ENCODE peak calls at places on chromosomes 12 and 14, in four cellular contexts. D is choroid plexus epithelial cell, W is pancreas, P is WTC11. X is an unnamed sample.
A peak's percentile ranks its signal among the peaks of the same experiment; 100 is the strongest.

GRCh38 chr14:56874375-56874774 is 64.1 kb upstream of the OTX2 start:
- DNase-seq in P (peak; percentile 68), W (peak; percentile 25), D (no peak), X (peak; percentile 39)

GRCh38 chr12:76486011-76486410 is 73.6 kb downstream of the OSBPL8 start:
- DNase-seq in P (no peak), D (no peak), W (no peak), X (no peak)

GRCh38 chr14:91303091-91303923 is 58.8 kb upstream of the GPR68 start:
- DNase-seq in D (peak; percentile 10), W (no peak), P (peak; percentile 100), X (peak; percentile 59)

GRCh38 chr12:58877243-58877743 is 43.0 kb downstream of the LRIG3 start:
- DNase-seq in W (peak; percentile 70), D (peak; percentile 97), P (no peak), X (no peak)

GRCh38 chr12:3454780-3455179 is 36.2 kb upstream of the PRMT8 start:
- DNase-seq in W (no peak), D (no peak), P (no peak), X (no peak)

GRCh38 chr12:117836999-117837736 is 131.6 kb downstream of the KSR2 start:
- DNase-seq in D (peak; percentile 74), W (peak; percentile 77), P (peak; percentile 92), X (peak; percentile 92)

GRCh38 chr12:132496710-132497109 is 6.8 kb downstream of the FBRSL1 start:
- DNase-seq in P (no peak), W (no peak), D (no peak), X (no peak)

GRCh38 chr14:55418411-55418810 is 6.8 kb upstream of the ATG14 start:
- DNase-seq in D (peak; percentile 13), P (no peak), W (no peak), X (no peak)

GRCh38 chr12:74552201-74552600 is 14.6 kb downstream of the ATXN7L3B start:
- DNase-seq in P (no peak), W (no peak), D (peak; percentile 5), X (no peak)
- TF ChIP-seq CTCF in P (no peak), W (no peak), D (peak; percentile 24), X (no peak)

GRCh38 chr12:96399919-96400630 is at the start of gene CDK17:
- DNase-seq in P (peak; percentile 69), W (peak; percentile 85), D (peak; percentile 92), X (peak; percentile 88)
- TF ChIP-seq CTCF in P (no peak), W (peak; percentile 19), D (peak; percentile 41), X (no peak)

DNA sequence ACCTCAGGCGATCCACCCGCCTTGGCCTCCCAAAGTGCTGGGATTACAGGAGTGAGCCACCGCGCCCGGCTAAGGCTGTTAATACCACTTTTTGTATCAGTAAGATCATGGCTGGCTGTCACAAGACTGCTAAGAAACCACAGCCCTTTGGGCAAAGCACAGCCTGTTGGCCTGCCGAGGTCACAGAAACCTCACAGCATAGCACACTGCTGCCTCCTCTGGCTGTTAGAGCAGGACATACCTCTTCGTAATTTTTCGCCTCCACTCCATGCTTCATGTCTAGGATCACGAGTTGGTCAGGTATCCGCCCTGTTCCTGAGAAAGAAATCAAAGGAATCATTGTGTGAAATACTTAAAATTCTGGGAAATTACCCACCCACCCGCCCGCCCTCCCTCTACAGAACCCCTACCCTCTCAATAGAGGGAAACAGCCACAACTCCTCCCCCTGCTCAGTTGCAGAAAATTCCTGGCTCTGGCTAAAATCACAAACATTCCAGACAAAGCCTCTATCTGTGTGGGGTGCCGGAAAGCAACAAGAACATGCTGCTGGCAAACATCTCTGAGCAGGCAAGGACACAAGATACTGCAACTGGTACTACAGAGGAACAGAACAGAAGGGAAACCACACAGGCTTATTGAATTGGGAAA is 20.7 kb upstream of the NEK9 start:
- DNase-seq in W (peak; percentile 63), P (peak; percentile 55), D (peak; percentile 99), X (peak; percentile 29)
- TF ChIP-seq CTCF in W (peak; percentile 13), P (no peak), D (peak; percentile 81), X (no peak)

DNA sequence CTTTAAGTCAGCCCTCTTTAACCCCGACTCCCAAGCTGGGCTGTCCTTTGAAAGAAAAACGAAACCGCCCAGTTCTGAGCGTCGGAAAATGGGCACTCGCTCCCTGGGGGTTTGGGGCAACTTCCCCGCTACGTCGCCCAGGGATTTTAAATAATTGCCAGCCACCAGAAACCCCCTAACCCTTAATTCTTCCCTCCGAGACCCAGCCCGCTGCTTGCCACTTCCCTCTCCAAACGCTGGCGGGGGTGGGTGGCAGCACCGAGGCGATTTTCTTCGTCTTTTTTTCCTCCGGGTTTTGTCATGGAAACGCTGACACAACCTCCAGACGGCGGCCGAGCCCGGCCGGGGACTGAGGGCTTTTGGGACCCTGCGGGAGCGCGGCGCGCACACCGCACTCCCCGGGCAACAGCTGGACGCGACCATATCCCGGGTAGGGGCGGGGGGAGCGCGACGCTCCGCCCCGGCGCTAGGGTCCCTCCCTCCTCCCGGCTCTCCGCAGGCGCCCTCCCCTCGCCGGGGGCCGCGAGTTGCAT is at the start of gene CHST11:
- DNase-seq in W (peak; percentile 80), D (peak; percentile 91), P (peak; percentile 93), X (peak; percentile 86)
- TF ChIP-seq CTCF in W (no peak), D (peak; percentile 53), P (no peak), X (no peak)

DNA sequence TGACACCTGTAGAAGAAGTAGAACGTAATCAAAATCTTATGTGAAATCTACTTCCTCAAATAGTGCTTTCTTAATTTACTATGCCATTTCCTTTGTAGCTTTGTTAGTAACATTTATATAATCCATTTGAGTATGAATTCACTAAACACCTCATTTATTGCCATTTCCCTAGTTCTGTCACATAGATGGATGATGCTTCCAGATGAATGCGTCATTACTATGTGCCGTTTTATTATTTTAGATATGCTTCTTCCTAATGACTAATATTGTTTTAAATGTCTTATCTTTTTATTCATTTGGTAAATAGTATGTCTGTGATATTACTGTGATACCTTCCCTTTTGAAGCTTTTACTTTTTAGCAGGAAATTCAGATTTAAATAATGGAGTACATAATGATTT is 14.4 kb downstream of the FRMD6 start:
- DNase-seq in P (no peak), W (no peak), D (no peak), X (no peak)
- TF ChIP-seq CTCF in P (no peak), W (no peak), D (no peak), X (no peak)

DNA sequence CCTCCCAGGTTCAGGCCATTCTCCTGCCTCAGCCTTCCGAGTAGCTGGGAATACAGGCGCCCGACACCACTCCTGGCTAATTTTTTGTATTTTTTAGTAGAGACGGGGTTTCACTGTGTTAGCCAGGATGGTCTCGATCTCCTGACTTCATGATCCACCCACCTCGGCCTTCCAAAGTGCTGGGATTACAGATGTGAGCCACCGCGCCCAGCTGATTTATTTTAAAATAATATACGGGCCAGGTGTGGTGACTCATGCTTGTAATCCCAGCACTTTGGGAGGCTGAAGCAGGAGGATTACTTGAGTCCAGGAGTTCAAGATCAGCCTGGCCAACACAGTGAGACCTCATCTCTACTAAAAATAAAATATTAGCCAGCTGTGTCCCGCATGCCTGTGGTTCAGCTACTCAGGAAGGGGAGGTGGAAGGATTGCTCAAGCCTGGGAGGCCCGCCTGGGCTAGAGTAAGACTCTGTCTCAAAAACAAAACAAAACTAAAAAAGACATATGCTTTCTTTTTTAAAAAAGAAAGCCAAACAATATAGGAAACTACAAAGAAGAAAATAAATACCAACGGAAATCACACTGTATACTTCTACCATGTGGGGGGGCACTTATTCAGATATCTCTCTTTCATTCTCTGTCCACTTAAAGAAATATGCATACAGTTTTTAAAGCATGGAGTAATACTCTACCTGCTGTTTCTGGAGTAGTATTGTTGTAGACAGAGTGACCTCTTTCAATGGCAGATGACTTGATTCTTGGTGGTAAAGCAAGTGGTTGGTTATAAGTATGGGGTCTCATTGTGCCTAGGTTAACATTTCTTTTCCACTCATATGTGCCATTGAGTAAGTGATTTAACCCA is 930 bp upstream of the MIA2 start:
- DNase-seq in P (no peak), W (no peak), D (peak; percentile 94), X (no peak)
- TF ChIP-seq CTCF in P (no peak), W (no peak), D (no peak), X (no peak)

GRCh38 chr14:47536341-47536740 is 139.1 kb downstream of the MDGA2 start:
- DNase-seq in W (no peak), P (no peak), D (no peak), X (no peak)

GRCh38 chr14:47541652-47542051 is 133.8 kb downstream of the MDGA2 start:
- DNase-seq in D (no peak), P (no peak), W (no peak), X (no peak)

GRCh38 chr14:47539065-47539464 is 136.3 kb downstream of the MDGA2 start:
- DNase-seq in W (no peak), P (no peak), D (peak; percentile 49), X (peak; percentile 16)
- TF ChIP-seq CTCF in W (no peak), P (no peak), D (peak; percentile 53), X (no peak)

DNA sequence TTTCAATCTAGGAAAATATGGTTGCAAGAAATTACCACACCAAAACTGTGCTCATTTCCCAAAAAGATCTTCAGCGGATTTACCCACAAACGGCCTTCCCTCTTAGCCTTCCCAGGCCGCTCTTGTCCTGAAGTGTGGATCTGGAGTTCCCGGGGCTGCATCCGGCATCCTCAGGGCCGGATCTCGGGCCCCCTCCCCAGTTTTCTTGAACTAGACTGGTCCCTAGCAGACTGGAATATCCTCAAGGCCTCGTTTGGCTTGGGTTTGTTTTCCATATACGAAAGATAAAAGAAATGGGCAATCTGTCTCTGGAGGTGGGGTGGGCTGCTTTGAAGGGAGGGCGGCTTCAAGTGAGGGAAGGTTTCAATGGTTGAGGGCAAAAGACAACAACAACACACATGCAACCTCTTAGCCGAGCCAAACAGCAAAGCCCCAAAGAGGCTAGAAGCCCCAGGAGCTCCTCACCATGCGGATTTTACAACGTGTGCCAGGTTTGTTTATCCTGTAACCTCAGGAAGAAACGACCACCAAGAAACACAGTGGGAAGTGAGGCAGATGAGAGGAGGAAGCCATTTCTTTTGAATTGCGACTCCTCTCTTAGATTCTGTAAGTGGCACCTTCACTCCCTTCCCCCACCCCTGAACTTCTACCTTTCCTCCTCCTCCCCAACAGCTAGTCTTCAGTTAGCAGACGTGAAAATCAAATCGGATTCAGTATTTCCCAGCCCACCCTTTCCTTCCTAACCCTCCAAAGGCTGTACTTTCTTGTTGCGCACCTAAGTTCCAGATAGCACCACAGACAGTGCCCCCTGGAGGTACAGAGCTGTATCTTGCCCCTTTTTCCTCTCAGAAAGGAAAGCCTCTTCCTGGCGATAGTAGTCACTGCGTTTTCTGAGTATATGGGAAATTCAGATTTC is 2.6 kb downstream of the MYF6 start:
- DNase-seq in D (peak; percentile 7), W (no peak), P (peak; percentile 62), X (peak; percentile 50)
- TF ChIP-seq CTCF in D (peak; percentile 42), W (no peak), P (peak; percentile 58), X (peak; percentile 74)

DNA sequence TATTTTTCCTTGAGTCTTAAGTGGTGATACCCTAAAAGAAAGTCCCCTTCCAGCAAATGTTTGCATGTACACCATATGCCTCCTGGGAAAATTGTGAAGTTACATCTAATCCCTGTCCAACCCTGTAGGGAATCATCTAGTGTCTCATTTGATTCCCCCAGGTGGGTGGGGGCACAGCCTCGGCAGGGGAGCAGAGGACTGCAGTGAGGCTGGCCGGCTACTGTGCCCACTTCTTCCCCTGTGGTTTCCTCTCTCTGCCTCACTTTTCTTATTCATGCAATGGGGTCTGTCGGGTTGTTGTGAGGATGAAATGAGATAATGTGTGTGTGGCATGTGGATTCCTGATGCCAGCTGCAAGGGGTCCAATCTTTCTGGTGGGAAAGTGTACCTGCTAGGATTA is 6.0 kb downstream of the PAPLN start:
- DNase-seq in W (no peak), P (no peak), D (no peak), X (no peak)
- TF ChIP-seq CTCF in W (no peak), P (no peak), D (no peak), X (no peak)

GRCh38 chr12:124727244-124727673 is 136.4 kb downstream of the SCARB1 start:
- DNase-seq in D (no peak), W (peak; percentile 64), P (no peak), X (peak; percentile 50)
- TF ChIP-seq CTCF in D (no peak), W (no peak), P (no peak), X (no peak)